ENCODE peak calls at places on chromosomes 3 and 15, in seven cellular contexts. S is heart left ventricle, R is OCI-LY7, E is lower leg skin, B is foreskin fibroblast, F is cardiac muscle cell, A is dorsolateral prefrontal cortex. Q is an unnamed sample.
A peak's percentile ranks its signal among the peaks of the same experiment; 100 is the strongest.

GRCh38 chr15:71219646-71220045 is 104.4 kb downstream of the THSD4 start:
- DNase-seq in S (no peak), R (no peak), E (no peak), B (peak; percentile 69), F (no peak), A (no peak), Q (no peak)

GRCh38 chr3:65483475-65483874 is 555.2 kb downstream of the MAGI1 start:
- DNase-seq in S (peak; percentile 83), R (no peak), E (peak; percentile 64), B (peak; percentile 5), F (peak; percentile 82), A (peak; percentile 75), Q (no peak)

GRCh38 chr15:62739082-62739481 is 303.5 kb upstream of the TPM1 start:
- DNase-seq in S (no peak), R (no peak), E (no peak), B (peak; percentile 45), F (no peak), A (no peak), Q (peak; percentile 26)

GRCh38 chr3:9246196-9246595 is 3.2 kb downstream of the SRGAP3 start:
- DNase-seq in S (no peak), R (no peak), E (no peak), B (no peak), F (no peak), A (no peak), Q (no peak)

GRCh38 chr15:39301589-39301999 is 279.3 kb upstream of the THBS1 start:
- DNase-seq in S (no peak), R (no peak), E (no peak), B (peak; percentile 86), F (no peak), A (no peak), Q (no peak)

GRCh38 chr3:108414007-108414406 is 96.4 kb downstream of the MYH15 start:
- DNase-seq in S (no peak), R (no peak), E (no peak), B (peak; percentile 23), F (no peak), A (no peak), Q (no peak)

GRCh38 chr3:186717039-186717457 is at the start of gene KNG1:
- DNase-seq in S (no peak), R (no peak), E (no peak), B (no peak), F (no peak), A (no peak), Q (no peak)

GRCh38 chr3:53579636-53580035 is 85.2 kb downstream of the CACNA1D start:
- DNase-seq in S (no peak), R (no peak), E (no peak), B (no peak), F (no peak), A (no peak), Q (no peak)

GRCh38 chr3:13177236-13177635 is 104.0 kb upstream of the IQSEC1 start:
- DNase-seq in S (no peak), R (no peak), E (no peak), B (no peak), F (no peak), A (no peak), Q (no peak)

GRCh38 chr15:31605467-31605931 is 278.9 kb downstream of the KLF13 start:
- DNase-seq in S (no peak), R (no peak), E (no peak), B (no peak), F (peak; percentile 31), A (no peak), Q (peak; percentile 29)

GRCh38 chr15:68578175-68578959 is 426 bp upstream of the CORO2B start:
- DNase-seq in S (peak; percentile 80), R (peak; percentile 76), E (peak; percentile 51), B (peak; percentile 76), F (peak; percentile 70), A (peak; percentile 76), Q (no peak)

GRCh38 chr15:60520041-60520824 is 41.3 kb upstream of the ICE2 start:
- DNase-seq in S (no peak), R (no peak), E (no peak), B (peak; percentile 43), F (no peak), A (no peak), Q (no peak)

GRCh38 chr3:120119846-120120510 is 25.7 kb upstream of the GSK3B start:
- DNase-seq in S (no peak), R (no peak), E (no peak), B (no peak), F (no peak), A (no peak), Q (no peak)

GRCh38 chr15:89367485-89368451 is 33.1 kb upstream of the POLG start:
- DNase-seq in S (no peak), R (no peak), E (no peak), B (no peak), F (no peak), A (peak; percentile 87), Q (no peak)

GRCh38 chr15:79736435-79737000 is 160.3 kb downstream of the MTHFS start:
- DNase-seq in S (no peak), R (no peak), E (no peak), B (no peak), F (no peak), A (no peak), Q (no peak)

GRCh38 chr3:143604849-143605660 is 243.2 kb downstream of the SLC9A9 start:
- DNase-seq in S (no peak), R (no peak), E (no peak), B (no peak), F (no peak), A (no peak), Q (no peak)

GRCh38 chr3:30075514-30075913 is 530.9 kb upstream of the TGFBR2 start:
- DNase-seq in S (no peak), R (no peak), E (no peak), B (no peak), F (no peak), A (no peak), Q (no peak)

GRCh38 chr3:26622634-26623408 is at the start of gene LRRC3B:
- DNase-seq in S (peak; percentile 17), R (no peak), E (no peak), B (no peak), F (peak; percentile 56), A (peak; percentile 53), Q (no peak)

GRCh38 chr15:58518626-58519025 is 86.8 kb downstream of the LIPC start:
- DNase-seq in S (no peak), R (no peak), E (no peak), B (no peak), F (no peak), A (no peak), Q (no peak)

GRCh38 chr3:11060500-11061251 is 68.1 kb downstream of the SLC6A1 start:
- DNase-seq in S (peak; percentile 49), R (peak; percentile 2), E (peak; percentile 28), B (peak; percentile 34), F (peak; percentile 83), A (peak; percentile 74), Q (peak; percentile 13)

GRCh38 chr3:85502148-85502875 is 543.5 kb downstream of the CADM2 start:
- DNase-seq in S (no peak), R (no peak), E (no peak), B (no peak), F (no peak), A (no peak), Q (no peak)

DNA sequence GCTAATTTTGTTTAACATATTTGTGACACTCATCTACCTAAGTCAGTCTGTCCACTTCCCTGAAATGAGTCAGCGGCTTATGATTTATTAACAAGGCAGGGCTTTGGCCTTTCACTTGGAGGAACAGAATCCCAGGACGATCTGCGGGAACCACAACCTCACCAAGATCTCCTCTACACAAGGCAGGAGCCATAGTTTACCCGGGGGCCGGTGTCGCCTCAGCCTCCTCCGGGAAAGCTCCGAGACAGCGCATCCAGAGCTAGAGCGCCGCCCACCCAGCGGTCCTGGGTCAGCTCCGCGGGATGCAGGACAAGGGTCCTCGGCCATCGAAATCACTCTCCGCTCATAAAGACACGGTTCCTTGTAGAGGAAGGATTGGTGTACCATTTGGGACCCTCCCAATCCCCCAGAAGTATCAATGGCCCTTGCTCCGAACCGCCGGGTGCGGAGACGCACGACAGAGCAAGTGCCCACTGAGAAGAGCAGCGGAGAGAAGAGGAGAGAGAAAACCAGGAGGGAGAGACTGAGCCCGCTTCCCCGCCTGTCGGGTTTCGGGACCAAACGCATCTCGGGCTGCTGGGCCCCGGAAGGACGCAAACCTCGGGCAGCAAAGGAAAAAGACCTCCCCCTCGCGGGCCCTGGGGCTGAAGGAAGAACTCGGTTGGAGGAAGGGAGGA is 13.1 kb upstream of the ALCAM start:
- DNase-seq in S (no peak), R (no peak), E (no peak), B (no peak), F (peak; percentile 20), A (peak; percentile 34), Q (no peak)
- H3K4me3 ChIP-seq in S (peak overlapping the region; percentile 48), R (no peak overlapping the region), E (no peak overlapping the region), B (peak overlapping the region; percentile 31), F (peak overlapping the region; percentile 34), A (peak overlapping the region; percentile 43), Q (peak overlapping the region; percentile 41)

DNA sequence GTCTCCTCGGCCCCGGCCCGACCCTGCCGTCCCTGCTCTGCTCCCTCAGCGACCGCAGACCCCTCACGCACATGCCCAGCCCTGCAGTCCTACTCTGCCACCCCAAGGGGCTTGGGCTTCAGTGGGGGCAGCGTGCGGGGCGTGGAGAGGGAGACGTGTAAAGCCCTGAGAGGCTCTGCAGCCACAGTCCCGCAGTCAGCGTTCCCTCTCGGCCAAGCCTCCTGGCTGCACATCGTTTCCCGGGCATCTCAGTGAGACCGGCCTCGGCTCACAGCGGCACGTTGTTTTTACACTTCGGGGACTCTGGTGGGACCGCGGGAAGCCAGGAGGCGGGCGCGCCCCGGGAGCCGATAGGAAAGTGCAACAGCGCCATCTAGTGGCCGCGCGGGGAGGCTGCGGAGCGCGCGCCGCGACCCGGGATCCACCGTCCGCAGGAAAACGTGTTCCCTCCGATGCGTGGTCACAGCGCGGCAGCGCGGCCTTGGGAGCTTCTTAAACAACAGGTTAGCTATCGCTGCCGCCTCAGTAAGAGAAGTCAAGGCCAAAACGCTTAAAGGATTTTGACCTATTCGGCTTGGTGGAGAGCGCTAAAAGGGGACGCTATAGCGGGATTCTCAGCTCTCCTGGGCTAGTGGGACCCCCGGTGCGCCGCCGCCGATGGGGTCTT is 226.8 kb upstream of the IGF1R start:
- DNase-seq in S (peak; percentile 65), R (peak; percentile 26), E (peak; percentile 47), B (peak; percentile 21), F (peak; percentile 85), A (peak; percentile 59), Q (no peak)
- H3K4me3 ChIP-seq in S (peak overlapping the region; percentile 44), R (no peak overlapping the region), E (no peak overlapping the region), B (peak overlapping the region; percentile 26), F (peak overlapping the region; percentile 19), A (peak overlapping the region; percentile 46), Q (no peak overlapping the region)

GRCh38 chr15:85047271-85047948 is 65.8 kb downstream of the PDE8A start:
- DNase-seq in S (peak; percentile 74), R (no peak), E (peak; percentile 23), B (peak; percentile 66), F (peak; percentile 15), A (no peak), Q (peak; percentile 96)
- H3K4me3 ChIP-seq in S (peak overlapping the region; percentile 8), R (no peak overlapping the region), E (no peak overlapping the region), B (no peak overlapping the region), F (no peak overlapping the region), A (no peak overlapping the region), Q (no peak overlapping the region)

DNA sequence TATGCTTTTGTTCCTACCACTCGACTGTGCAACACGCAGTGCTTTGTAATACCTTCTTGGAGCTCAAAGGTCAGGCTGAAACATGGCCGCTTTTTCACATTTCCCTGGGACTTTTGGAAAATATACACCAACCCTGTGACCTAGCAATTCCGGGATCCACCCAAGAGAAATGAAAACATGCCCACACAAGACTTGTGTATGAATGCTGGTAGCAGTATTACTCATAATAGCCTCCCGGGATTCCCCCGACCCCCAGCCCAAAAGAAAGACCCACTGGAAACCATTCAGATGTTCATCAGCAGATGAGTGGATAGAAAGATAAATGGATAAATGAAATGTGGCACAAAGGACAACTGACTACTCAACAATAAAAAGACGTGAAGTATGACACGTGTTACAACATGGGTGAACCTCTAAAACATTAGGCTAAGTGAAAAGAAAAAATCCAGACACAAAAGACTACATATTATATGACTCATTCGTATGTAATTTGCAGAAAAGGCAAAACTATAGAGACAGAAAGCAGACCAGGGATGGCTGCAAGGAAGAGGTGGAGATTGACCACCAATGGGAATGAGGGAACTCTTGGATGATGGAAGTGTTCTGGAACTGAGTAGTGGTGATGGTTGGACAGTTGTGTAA is 104.1 kb downstream of the PGPEP1L start:
- DNase-seq in S (no peak), R (no peak), E (no peak), B (peak; percentile 29), F (no peak), A (no peak), Q (no peak)
- H3K4me3 ChIP-seq in S (no peak overlapping the region), R (no peak overlapping the region), E (no peak overlapping the region), B (no peak overlapping the region), F (no peak overlapping the region), A (no peak overlapping the region), Q (no peak overlapping the region)

Q was measured in astrocyte of the cerebellum.